ENCODE peak calls at places on chromosomes 12 and 14, in eight cellular contexts. A is NCI-H1436, S is DMS53, Z is foreskin melanocyte, E is neural crest cell, I is sciatic nerve, B is nucleus accumbens, G is DMS 273 treated with DMSO at 0.1 percent for 48 hours. O is an unnamed sample.

GRCh38 chr12:63045020-63045860 is 105.8 kb downstream of the AVPR1A start:
- DNase-seq in B (no peak), E (no peak), Z (peak), S (no peak), A (no peak), I (no peak), G (no peak), O (no peak)

GRCh38 chr12:23113781-23114180 is 488.8 kb downstream of the ETNK1 start:
- DNase-seq in E (no peak), Z (no peak), I (no peak), G (no peak), A (no peak), S (no peak), B (no peak), O (no peak)

GRCh38 chr12:20212036-20212435 is 156.3 kb upstream of the PDE3A start:
- DNase-seq in S (peak), Z (no peak), A (no peak), G (no peak), B (no peak), I (no peak), E (no peak), O (no peak)

GRCh38 chr12:93198086-93198485 is 179.6 kb upstream of the NUDT4 start:
- DNase-seq in Z (peak), G (no peak), A (no peak), E (no peak), B (no peak), S (no peak), I (no peak), O (no peak)

GRCh38 chr12:32756476-32757158 is 920 bp upstream of the YARS2 start:
- DNase-seq in E (peak), B (no peak), A (no peak), I (no peak), Z (peak), G (no peak), S (no peak), O (no peak)

GRCh38 chr14:34222122-34222521 is 239.9 kb downstream of the SPTSSA start:
- DNase-seq in A (no peak), E (no peak), I (no peak), Z (no peak), B (no peak), G (no peak), S (no peak), O (no peak)

GRCh38 chr14:77286554-77286953 is 15.5 kb upstream of the NGB start:
- DNase-seq in E (no peak), Z (no peak), I (no peak), A (no peak), B (no peak), G (no peak), S (no peak), O (no peak)

GRCh38 chr14:20811994-20812393 is 9.3 kb upstream of the RNASE1 start:
- DNase-seq in E (no peak), B (no peak), Z (no peak), G (no peak), S (no peak), I (no peak), A (no peak), O (no peak)

GRCh38 chr12:80512781-80513180 is 68.7 kb downstream of the PTPRQ start:
- DNase-seq in S (no peak), I (no peak), G (no peak), B (no peak), E (no peak), A (no peak), Z (no peak), O (no peak)

GRCh38 chr12:81128930-81129554 is 51.2 kb downstream of the ACSS3 start:
- DNase-seq in G (peak), I (no peak), A (peak), B (no peak), Z (peak), S (peak), E (peak), O (peak)

GRCh38 chr12:28202374-28203130 is 12.3 kb downstream of the CCDC91 start:
- DNase-seq in B (no peak), I (no peak), S (peak), G (no peak), A (no peak), E (no peak), Z (no peak), O (no peak)

GRCh38 chr14:78367355-78367754 is 197.2 kb downstream of the NRXN3 start:
- DNase-seq in Z (no peak), G (no peak), I (no peak), E (no peak), S (no peak), A (no peak), B (no peak), O (no peak)

GRCh38 chr12:92136883-92137582 is 8.6 kb downstream of the BTG1 start:
- DNase-seq in A (no peak), G (no peak), E (no peak), I (no peak), S (peak), Z (peak), B (no peak), O (no peak)

GRCh38 chr12:119319638-119320037 is 14.9 kb upstream of the CCDC60 start:
- DNase-seq in A (no peak), E (no peak), I (no peak), B (no peak), S (no peak), G (no peak), Z (no peak), O (no peak)

GRCh38 chr14:89965839-89966238 is 10.1 kb downstream of the TDP1 start:
- DNase-seq in A (no peak), E (no peak), G (no peak), Z (no peak), B (no peak), I (no peak), S (no peak), O (no peak)

GRCh38 chr12:114141916-114142564 is 175.9 kb upstream of the RBM19 start:
- DNase-seq in B (no peak), E (no peak), I (no peak), S (no peak), G (no peak), Z (no peak), A (no peak), O (no peak)

GRCh38 chr12:124663771-124664366 is 96.5 kb upstream of the NCOR2 start:
- DNase-seq in E (peak), Z (peak), B (peak), S (no peak), A (no peak), G (no peak), I (no peak), O (no peak)

GRCh38 chr12:90589966-90590365 is 365.0 kb downstream of the CCER1 start:
- DNase-seq in I (no peak), B (no peak), G (no peak), Z (no peak), E (no peak), S (no peak), A (no peak), O (no peak)

GRCh38 chr12:109723311-109723791 is 9.7 kb downstream of the FAM222A start:
- DNase-seq in E (no peak), Z (no peak), B (peak), G (peak), A (no peak), S (no peak), I (peak), O (no peak)

GRCh38 chr14:66965831-66966230 is 223.4 kb upstream of the GARIN2 start:
- DNase-seq in A (no peak), I (no peak), Z (no peak), B (no peak), S (no peak), G (no peak), E (no peak), O (no peak)

GRCh38 chr12:19792028-19792427 is 352.7 kb downstream of the AEBP2 start:
- DNase-seq in S (no peak), B (no peak), G (no peak), A (no peak), E (no peak), I (no peak), Z (no peak), O (no peak)

GRCh38 chr14:103684471-103684870 is 30.8 kb downstream of the XRCC3 start:
- DNase-seq in I (no peak), Z (no peak), G (no peak), A (no peak), S (no peak), B (no peak), E (no peak), O (no peak)

GRCh38 chr12:32025906-32026305 is 66.7 kb downstream of the RESF1 start:
- DNase-seq in B (no peak), Z (no peak), E (no peak), I (no peak), G (no peak), S (no peak), A (no peak), O (no peak)

GRCh38 chr14:90137807-90138206 is 76.0 kb downstream of the KCNK13 start:
- DNase-seq in Z (no peak), G (no peak), E (no peak), I (no peak), S (no peak), A (no peak), B (no peak), O (no peak)

GRCh38 chr12:94900496-94900895 is 103.0 kb downstream of the NDUFA12 start:
- DNase-seq in E (no peak), B (no peak), G (no peak), I (no peak), A (no peak), S (no peak), Z (no peak), O (no peak)

GRCh38 chr12:15074351-15074750 is 101.5 kb downstream of the PDE6H start:
- DNase-seq in I (no peak), S (no peak), E (no peak), G (no peak), Z (no peak), B (no peak), A (no peak), O (no peak)

GRCh38 chr12:100445081-100445481 is 28.6 kb upstream of the NR1H4 start:
- DNase-seq in S (no peak), Z (no peak), E (no peak), I (no peak), B (no peak), G (no peak), A (no peak), O (no peak)

GRCh38 chr12:6823161-6824084 is 1.8 kb downstream of the GPR162 start:
- DNase-seq in B (no peak), E (no peak), Z (no peak), I (no peak), A (no peak), S (no peak), G (no peak), O (no peak)

GRCh38 chr14:50594577-50595316 is 34.8 kb downstream of the ATL1 start:
- DNase-seq in A (no peak), Z (no peak), G (no peak), S (no peak), I (no peak), E (no peak), B (no peak), O (no peak)